ENCODE peak calls at places on chromosomes 2 and 18, in eight cellular contexts. R is IMR-90, N is stomach, P is right lobe of liver, M is prostate gland, D is breast epithelium, E is uterus, K is upper lobe of left lung. B is an unnamed sample.

GRCh38 chr2:64177315-64177714 is 33.1 kb upstream of the PELI1 start:
- DNase-seq in R (peak), D (no peak), K (no peak), P (no peak), E (no peak), N (no peak), M (no peak), B (no peak)

GRCh38 chr2:216450784-216451183 is 38.5 kb downstream of the SMARCAL1 start:
- DNase-seq in K (no peak), D (no peak), R (no peak), M (no peak), P (no peak), E (no peak), N (no peak), B (no peak)

GRCh38 chr2:39513641-39514094 is 76.6 kb upstream of the MAP4K3 start:
- DNase-seq in R (peak), E (peak), N (peak), M (peak), P (no peak), D (no peak), K (no peak), B (no peak)

GRCh38 chr2:141814150-141814549 is 316.7 kb downstream of the LRP1B start:
- DNase-seq in D (no peak), M (no peak), E (no peak), R (no peak), P (no peak), K (no peak), N (no peak), B (no peak)

GRCh38 chr2:16194530-16194929 is 254.2 kb downstream of the MYCN start:
- DNase-seq in D (no peak), M (no peak), K (no peak), P (no peak), R (no peak), E (no peak), N (no peak), B (no peak)

GRCh38 chr2:58569460-58570185 is 328.5 kb upstream of the FANCL start:
- DNase-seq in R (no peak), D (no peak), E (no peak), N (no peak), P (no peak), K (no peak), M (no peak), B (no peak)

GRCh38 chr2:176099737-176100546 is at the start of gene HOXD12:
- DNase-seq in P (no peak), M (peak), D (no peak), R (no peak), E (no peak), K (peak), N (peak), B (no peak)

GRCh38 chr18:5851998-5852397 is 43.3 kb downstream of the TMEM200C start:
- DNase-seq in E (no peak), K (no peak), N (no peak), R (no peak), P (no peak), M (no peak), D (no peak), B (no peak)

GRCh38 chr2:86219896-86220295 is 20.6 kb downstream of the MRPL35 start:
- DNase-seq in K (no peak), P (no peak), R (no peak), N (no peak), M (no peak), D (no peak), E (no peak), B (no peak)

DNA sequence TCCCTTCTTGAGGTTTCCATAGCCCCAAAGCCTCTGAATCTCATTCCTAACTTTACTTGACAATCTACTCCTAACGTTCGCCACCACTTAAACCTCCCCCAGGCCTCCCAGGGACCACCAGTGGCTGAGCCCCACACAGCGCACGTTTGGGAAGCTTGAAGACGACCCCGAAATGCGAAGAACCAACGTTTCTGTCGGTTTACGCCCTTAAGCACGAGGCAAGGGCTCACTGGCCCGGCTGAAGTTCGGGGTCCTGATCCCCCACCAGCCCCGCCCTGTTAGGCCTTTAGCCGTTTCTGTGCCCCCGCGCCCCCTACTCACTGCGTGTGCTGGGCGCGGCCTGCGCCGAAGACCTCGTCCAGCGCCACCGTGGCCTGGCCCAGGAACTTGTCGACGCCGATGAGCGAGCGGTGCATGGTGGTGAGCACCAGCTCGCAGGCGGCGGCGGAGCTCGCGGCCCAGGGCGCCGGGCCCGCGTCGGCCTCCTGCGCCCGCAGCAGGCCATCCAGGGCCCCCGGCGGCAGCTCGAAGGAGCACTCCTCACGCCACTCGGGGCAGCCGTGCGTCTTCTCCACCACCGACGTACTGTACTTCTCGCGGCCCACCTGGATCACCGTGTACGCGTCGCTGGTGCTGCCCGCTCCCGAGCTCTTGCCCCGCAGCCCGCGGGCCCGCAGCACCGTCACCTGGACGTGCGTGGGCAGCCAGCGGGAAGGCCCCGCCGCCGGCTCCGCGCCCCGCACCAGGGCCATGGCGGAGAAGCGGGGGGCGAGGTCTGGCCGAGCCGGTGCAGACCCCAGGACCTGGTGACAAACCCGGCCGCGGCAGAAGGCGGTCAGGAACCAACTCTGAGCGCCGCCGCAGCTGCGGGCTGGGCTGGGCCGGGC is 479 bp downstream of the RAB11FIP5 start:
- DNase-seq in K (peak), M (no peak), N (peak), E (peak), D (no peak), P (no peak), R (peak), B (no peak)
- TF ChIP-seq POLR2A in K (peak), M (peak), N (no peak), E (peak), D (no peak), P (peak), R (no peak), B (no peak)

GRCh38 chr18:47932603-47933002 is 2.1 kb upstream of the SMAD2 start:
- DNase-seq in P (no peak), K (no peak), R (no peak), M (no peak), E (no peak), N (no peak), D (no peak), B (no peak)

GRCh38 chr18:47930844-47931706 is 616 bp upstream of the SMAD2 start:
- DNase-seq in K (peak), D (peak), N (peak), E (peak), R (peak), P (peak), M (peak), B (peak)

GRCh38 chr18:47931707-47932103 is 1.2 kb upstream of the SMAD2 start:
- DNase-seq in K (no peak), P (no peak), R (no peak), E (no peak), M (peak), D (peak), N (peak), B (no peak)

GRCh38 chr18:47930086-47930843 is at the start of gene SMAD2:
- DNase-seq in R (peak), P (peak), K (peak), D (peak), N (peak), E (peak), M (peak), B (peak)

DNA sequence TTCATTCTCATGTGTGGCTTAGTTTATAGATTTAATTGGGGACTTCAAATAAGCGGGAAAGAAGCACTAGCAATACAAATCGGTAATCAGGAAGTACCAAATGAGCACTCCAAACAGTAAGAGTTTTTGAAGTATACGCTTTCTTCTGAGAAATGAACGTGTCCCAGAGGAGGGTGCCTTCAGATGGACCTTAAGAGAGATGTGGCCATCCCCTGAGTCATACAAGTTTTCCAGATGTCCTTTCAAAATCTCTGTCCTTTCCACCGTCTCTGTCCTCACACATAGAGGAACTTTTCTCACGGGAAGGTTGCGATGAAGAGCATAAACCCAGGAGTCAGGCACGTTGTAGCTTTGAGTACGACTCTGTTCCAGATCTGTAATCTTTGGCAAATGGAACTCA is 1.7 kb upstream of the SMAD2 start:
- DNase-seq in K (no peak), P (no peak), E (no peak), N (no peak), R (no peak), M (no peak), D (no peak), B (no peak)
- H3K4me3 ChIP-seq in K (no peak), P (no peak), E (no peak), N (peak), R (no peak), M (peak), D (peak), B (no peak)

DNA sequence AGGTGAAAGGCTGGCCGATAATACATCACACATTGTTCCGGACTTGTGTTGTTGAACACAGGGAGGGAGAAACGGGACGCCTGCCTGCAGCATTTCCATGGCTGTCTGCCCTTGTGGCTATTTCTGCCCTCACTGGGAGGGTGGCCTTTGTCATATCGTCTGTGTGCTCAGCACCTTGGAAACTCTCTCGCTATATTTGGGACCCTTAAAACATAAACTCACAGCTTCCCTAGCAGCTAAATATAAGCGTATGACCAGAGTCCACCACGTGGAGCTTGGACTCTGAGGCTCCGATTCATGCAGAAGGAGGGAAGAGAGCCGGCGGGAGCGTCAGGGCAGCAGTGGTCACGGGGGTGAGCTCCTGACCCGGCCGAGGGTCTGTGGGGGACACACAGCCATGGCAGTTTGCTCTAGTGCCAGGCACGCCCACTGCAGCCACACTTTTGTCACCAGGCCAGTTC is 111.7 kb downstream of the SH3BP4 start:
- DNase-seq in K (no peak), R (no peak), M (no peak), E (no peak), N (peak), P (no peak), D (no peak), B (no peak)
- TF ChIP-seq POLR2A in K (no peak), R (no peak), M (no peak), E (no peak), N (no peak), P (no peak), D (no peak), B (no peak)

GRCh38 chr18:58576641-58577251 is 52.1 kb downstream of the ALPK2 start:
- DNase-seq in K (no peak), E (no peak), D (no peak), N (no peak), P (no peak), M (no peak), R (peak), B (no peak)
- H3K4me3 ChIP-seq in K (no peak), E (no peak), D (no peak), N (no peak), P (no peak), M (no peak), R (peak), B (no peak)

B was measured in tibial nerve.